ENCODE peak calls at places on chromosome 1, in four cellular contexts. A, L, H and V are unnamed samples.

GRCh38 chr1:213997031-213997771 is 9.4 kb downstream of the PROX1 start:
- DNase-seq in A (no peak), L (no peak), H (peak; percentile 77), V (no peak)

GRCh38 chr1:204924013-204924759 is 53.5 kb downstream of the NFASC start:
- DNase-seq in A (no peak), L (no peak), H (no peak), V (no peak)

GRCh38 chr1:16009030-16009460 is 5.0 kb downstream of the SRARP start:
- DNase-seq in A (peak; percentile 79), L (peak; percentile 92), H (peak; percentile 55), V (peak; percentile 95)

GRCh38 chr1:8862528-8862927 is 16.0 kb downstream of the ENO1 start:
- DNase-seq in A (no peak), L (peak; percentile 72), H (no peak), V (no peak)

GRCh38 chr1:246698466-246699094 is 25.6 kb upstream of the SCCPDH start:
- DNase-seq in A (no peak), L (no peak), H (no peak), V (no peak)

GRCh38 chr1:39720094-39720999 is 18.3 kb upstream of the PPIE start:
- DNase-seq in A (peak; percentile 81), L (no peak), H (peak; percentile 81), V (no peak)

GRCh38 chr1:193111641-193112090 is 6.5 kb upstream of the GLRX2 start:
- DNase-seq in A (peak; percentile 91), L (no peak), H (peak; percentile 21), V (no peak)

GRCh38 chr1:204314209-204314892 is 45.4 kb downstream of the PLEKHA6 start:
- DNase-seq in A (no peak), L (no peak), H (peak; percentile 86), V (no peak)

GRCh38 chr1:3688356-3688755 is 36.0 kb downstream of the TP73 start:
- DNase-seq in A (no peak), L (no peak), H (no peak), V (no peak)

GRCh38 chr1:205444931-205445652 is 10.8 kb downstream of the BLACAT1 start:
- DNase-seq in A (peak; percentile 32), L (peak; percentile 88), H (no peak), V (no peak)

GRCh38 chr1:103074224-103074623 is 34.1 kb downstream of the COL11A1 start:
- DNase-seq in A (no peak), L (no peak), H (no peak), V (no peak)

GRCh38 chr1:53372501-53372951 is 44.7 kb upstream of the LRP8 start:
- DNase-seq in A (no peak), L (peak; percentile 29), H (no peak), V (no peak)

GRCh38 chr1:43781574-43781973 is 74.2 kb downstream of the ST3GAL3 start:
- DNase-seq in A (no peak), L (no peak), H (no peak), V (no peak)

GRCh38 chr1:65265296-65266271 is 43.8 kb upstream of the DNAJC6 start:
- DNase-seq in A (peak; percentile 37), L (peak; percentile 72), H (peak; percentile 16), V (peak; percentile 83)

GRCh38 chr1:246632584-246633168 is 66.4 kb downstream of the CNST start:
- DNase-seq in A (peak; percentile 48), L (no peak), H (no peak), V (no peak)

GRCh38 chr1:92662048-92662447 is 122.9 kb downstream of the EVI5 start:
- DNase-seq in A (peak; percentile 31), L (no peak), H (no peak), V (no peak)

GRCh38 chr1:170729608-170730378 is 65.9 kb downstream of the PRRX1 start:
- DNase-seq in A (peak; percentile 70), L (no peak), H (no peak), V (no peak)

GRCh38 chr1:167221126-167221803 is 579 bp downstream of the POU2F1 start:
- DNase-seq in A (no peak), L (peak; percentile 74), H (peak; percentile 38), V (no peak)

GRCh38 chr1:55893155-55893554 is 678.0 kb upstream of the USP24 start:
- DNase-seq in A (peak; percentile 79), L (no peak), H (peak; percentile 71), V (no peak)